ENCODE peak calls at places on chromosomes 5 and 9, in five cellular contexts. T is fibroblast of lung; O is CD4-positive, CD25-positive, alpha-beta regulatory T cell; I is tibial nerve; L is endodermal cell. B is an unnamed sample.

GRCh38 chr9:135944444-135945252 is 16.5 kb downstream of the UBAC1 start:
- DNase-seq in T (no peak), O (no peak), I (no peak), L (peak; percentile 47), B (no peak)

GRCh38 chr5:111928501-111928900 is 171.5 kb upstream of the NREP start:
- DNase-seq in T (peak; percentile 30), O (no peak), I (no peak), L (no peak), B (no peak)

GRCh38 chr5:180803181-180804128 is 849 bp upstream of the MGAT1 start:
- DNase-seq in T (no peak), O (peak; percentile 88), I (no peak), L (peak; percentile 86), B (peak; percentile 95)

GRCh38 chr9:696332-697090 is 145.0 kb upstream of the DMRT1 start:
- DNase-seq in T (peak; percentile 87), O (no peak), I (no peak), L (no peak), B (no peak)

GRCh38 chr5:98638701-98639100 is 134.8 kb upstream of the RGMB start:
- DNase-seq in T (peak; percentile 95), O (no peak), I (no peak), L (no peak), B (no peak)

GRCh38 chr5:88145205-88145602 is 123.4 kb downstream of the TMEM161B start:
- DNase-seq in T (no peak), O (no peak), I (no peak), L (no peak), B (no peak)

GRCh38 chr9:129283290-129283691 is 105.2 kb upstream of the IER5L start:
- DNase-seq in T (no peak), O (no peak), I (peak; percentile 5), L (no peak), B (peak; percentile 32)

GRCh38 chr9:88678431-88678830 is 143.5 kb downstream of the NXNL2 start:
- DNase-seq in T (no peak), O (no peak), I (no peak), L (no peak), B (no peak)

GRCh38 chr9:110457245-110457644 is 119.6 kb upstream of the TXNDC8 start:
- DNase-seq in T (no peak), O (no peak), I (no peak), L (no peak), B (no peak)

GRCh38 chr9:131728961-131729360 is 10.9 kb downstream of the RAPGEF1 start:
- DNase-seq in T (no peak), O (peak; percentile 66), I (no peak), L (no peak), B (no peak)
- H3K4me1 ChIP-seq in T (peaks cover 46% of the 10 kb centered on the region), O (peaks cover 91% of the 10 kb centered on the region), I (peaks cover 29% of the 10 kb centered on the region), L (peaks cover 4% of the 10 kb centered on the region), B (peaks cover 41% of the 10 kb centered on the region)

GRCh38 chr5:124584991-124585715 is 161.3 kb downstream of the ZNF608 start:
- DNase-seq in T (no peak), O (no peak), I (no peak), L (no peak), B (no peak)
- H3K27me3 ChIP-seq in T (no peaks in the 10 kb centered on the region), O (no peaks in the 10 kb centered on the region), I (no peaks in the 10 kb centered on the region), L (no peaks in the 10 kb centered on the region), B (no peaks in the 10 kb centered on the region)

GRCh38 chr5:172143875-172144274 is 44.1 kb downstream of the STK10 start:
- DNase-seq in T (no peak), O (no peak), I (no peak), L (no peak), B (no peak)

GRCh38 chr5:172141949-172142319 is 46.1 kb downstream of the STK10 start:
- DNase-seq in T (no peak), O (no peak), I (no peak), L (no peak), B (no peak)

GRCh38 chr5:172140866-172141265 is 47.2 kb downstream of the STK10 start:
- DNase-seq in T (no peak), O (no peak), I (no peak), L (no peak), B (no peak)

GRCh38 chr5:172144291-172144815 is 43.7 kb downstream of the STK10 start:
- DNase-seq in T (peak; percentile 51), O (no peak), I (peak; percentile 63), L (peak; percentile 55), B (no peak)

DNA sequence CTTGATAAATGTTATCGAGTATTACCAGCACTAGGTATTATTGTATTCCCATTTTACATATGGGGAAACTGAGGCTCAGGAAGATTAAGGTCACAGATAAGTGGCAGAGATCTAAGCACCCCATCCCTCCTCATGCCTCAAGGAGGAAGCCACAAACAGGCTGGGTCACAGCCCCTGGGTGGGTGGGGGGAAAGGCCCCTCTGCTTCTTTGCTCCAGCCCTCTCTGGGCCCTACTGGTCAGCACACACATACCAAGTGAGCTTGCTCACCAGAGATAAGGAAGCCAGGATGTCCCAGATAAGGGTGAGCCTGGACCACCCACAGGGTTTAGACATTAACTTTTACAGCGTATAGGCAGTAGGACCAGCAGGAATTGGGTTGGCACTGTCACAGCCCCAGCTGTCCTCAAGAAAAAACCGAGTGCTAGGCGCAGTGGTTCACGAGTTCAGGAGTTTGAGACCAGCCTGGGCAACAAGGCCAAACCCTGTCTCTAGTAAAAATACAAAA is 45.3 kb downstream of the STK10 start:
- DNase-seq in T (peak; percentile 59), O (no peak), I (no peak), L (peak; percentile 69), B (no peak)
- H3K4me1 ChIP-seq in T (no peaks in the 10 kb centered on the region), O (peaks cover 63% of the 10 kb centered on the region), I (peaks cover 22% of the 10 kb centered on the region), L (peaks cover 10% of the 10 kb centered on the region), B (no peaks in the 10 kb centered on the region)

DNA sequence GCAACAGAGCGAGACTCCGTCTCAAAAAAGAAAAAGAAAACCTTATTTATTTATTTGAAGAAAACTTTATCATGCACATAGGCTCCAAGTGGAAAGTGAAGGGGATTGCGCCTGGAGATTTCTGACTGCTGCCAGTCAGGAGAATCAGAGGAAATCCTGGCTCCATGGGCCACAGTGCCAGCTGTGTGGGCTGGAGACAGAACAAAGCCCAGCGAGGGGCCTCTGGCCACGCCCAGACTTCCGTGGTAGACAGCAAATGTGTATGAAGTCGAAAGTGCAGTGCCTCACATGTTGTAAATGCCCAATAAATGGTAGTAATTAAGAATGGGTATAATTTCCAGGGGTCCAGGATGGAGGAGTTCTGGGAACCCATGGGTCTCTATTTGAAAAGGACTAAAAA is 75.8 kb upstream of the WWC1 start:
- DNase-seq in T (no peak), O (no peak), I (no peak), L (no peak), B (no peak)
- H3K27me3 ChIP-seq in T (no peaks in the 10 kb centered on the region), O (no peaks in the 10 kb centered on the region), I (no peaks in the 10 kb centered on the region), L (no peaks in the 10 kb centered on the region), B (no peaks in the 10 kb centered on the region)

DNA sequence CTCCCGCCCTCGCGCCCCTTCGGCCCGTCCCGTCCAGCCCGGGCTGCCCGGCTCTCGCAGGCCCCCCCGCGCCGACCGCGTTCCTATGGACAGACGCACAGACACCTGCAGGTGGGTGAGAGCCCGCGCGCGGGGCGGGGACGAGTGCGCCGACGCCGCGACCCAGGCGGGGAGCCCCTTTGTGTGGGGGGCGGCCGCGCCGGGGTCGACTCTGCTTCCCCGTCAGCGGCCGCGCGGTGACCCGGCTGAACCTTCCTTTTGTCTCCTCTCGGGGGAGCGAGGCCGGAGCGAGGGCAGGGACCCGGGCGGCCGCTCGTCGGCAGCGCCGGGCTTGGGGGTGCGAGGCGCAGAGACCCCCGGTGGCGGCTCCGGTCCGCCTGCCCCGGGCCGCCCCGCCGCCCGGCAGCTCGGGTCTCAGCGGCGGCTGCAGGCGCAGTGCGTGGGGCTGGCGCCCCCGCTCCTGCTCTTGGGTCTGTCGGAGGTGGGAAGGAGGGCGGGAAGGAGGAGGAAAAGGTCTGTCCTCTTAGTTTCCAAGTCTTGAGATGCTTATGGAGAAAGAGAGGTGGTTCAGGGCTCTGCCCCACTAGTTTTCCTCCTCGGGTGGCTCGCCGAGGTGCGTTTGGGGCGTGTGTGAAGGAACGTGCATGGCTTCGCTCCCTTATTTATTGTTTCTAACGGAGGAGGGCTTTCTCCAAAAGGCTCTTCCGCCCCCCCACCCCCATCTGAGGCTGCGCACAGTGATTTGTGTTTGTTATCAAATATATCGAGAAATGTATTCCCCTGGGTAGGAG is 576 bp downstream of the KIAA1958 start:
- DNase-seq in T (peak; percentile 57), O (peak; percentile 39), I (no peak), L (peak; percentile 82), B (peak; percentile 66)
- H3K4me1 ChIP-seq in T (no peaks in the 10 kb centered on the region), O (peaks cover 15% of the 10 kb centered on the region), I (peaks cover 3% of the 10 kb centered on the region), L (peaks cover 5% of the 10 kb centered on the region), B (peaks cover 23% of the 10 kb centered on the region)

DNA sequence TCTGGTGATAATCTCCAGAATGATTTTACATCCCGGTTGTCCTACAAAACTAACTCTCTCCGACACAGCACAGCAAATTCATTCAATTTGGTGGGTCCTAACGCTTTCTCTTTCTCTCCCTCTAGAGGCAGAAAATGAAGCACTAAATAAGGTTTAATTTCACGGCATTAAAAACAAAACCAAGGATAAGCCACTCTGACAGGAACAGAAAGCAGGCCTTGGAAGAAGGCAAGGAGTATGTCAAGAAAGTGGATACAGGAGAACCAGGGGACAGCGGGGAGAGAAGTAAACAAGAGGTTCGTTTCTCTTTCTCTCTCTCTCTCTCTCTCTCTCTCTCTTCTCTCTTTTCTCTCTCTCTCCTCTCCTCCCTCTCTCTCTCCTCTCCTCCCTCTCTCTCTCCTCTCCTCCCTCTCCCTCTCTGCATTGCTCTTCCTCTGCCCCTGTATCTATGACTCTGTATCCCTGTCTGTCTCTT is 49.8 kb downstream of the EBF1 start:
- DNase-seq in T (no peak), O (no peak), I (no peak), L (no peak), B (no peak)
- H3K27me3 ChIP-seq in T (no peaks in the 10 kb centered on the region), O (peaks cover 41% of the 10 kb centered on the region), I (no peaks in the 10 kb centered on the region), L (peaks cover 71% of the 10 kb centered on the region), B (peaks cover 12% of the 10 kb centered on the region)

GRCh38 chr9:122904466-122904822 is 715 bp downstream of the RC3H2 start:
- DNase-seq in T (peak; percentile 30), O (peak; percentile 21), I (no peak), L (peak; percentile 86), B (peak; percentile 46)
- H3K4me1 ChIP-seq in T (no peaks in the 10 kb centered on the region), O (peaks cover 59% of the 10 kb centered on the region), I (peaks cover 11% of the 10 kb centered on the region), L (no peaks in the 10 kb centered on the region), B (peaks cover 18% of the 10 kb centered on the region)

DNA sequence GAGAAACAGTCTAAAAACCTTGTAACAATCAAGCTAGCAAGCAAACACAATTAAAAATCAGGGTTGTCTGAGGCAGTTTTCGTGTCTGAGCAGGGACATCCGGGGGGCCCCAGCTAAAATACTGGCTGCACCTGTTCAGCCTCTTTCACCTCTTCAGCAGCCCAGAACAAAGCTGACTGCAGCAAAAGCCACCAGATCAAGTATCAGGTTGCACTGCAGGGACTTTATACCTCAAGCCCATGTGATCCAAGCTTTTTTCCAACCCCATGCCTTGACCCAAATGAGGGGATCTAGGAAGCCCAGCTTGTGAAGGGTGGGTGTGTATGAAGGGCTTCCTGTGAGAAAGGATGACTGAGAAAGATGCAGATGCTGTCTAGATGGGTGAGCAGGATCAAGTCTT is 133.4 kb downstream of the SEMA6A start:
- DNase-seq in T (no peak), O (no peak), I (no peak), L (peak; percentile 78), B (no peak)
- H3K27me3 ChIP-seq in T (no peaks in the 10 kb centered on the region), O (no peaks in the 10 kb centered on the region), I (no peaks in the 10 kb centered on the region), L (no peaks in the 10 kb centered on the region), B (no peaks in the 10 kb centered on the region)

B was measured in left lung.